ENCODE peak calls at places on chromosomes 12 and 14, in six cellular contexts. R is NAMALWA, D is RPMI7951, U is aorta, P is amygdala, W is AG09309. T is an unnamed sample.
A peak's percentile ranks its signal among the peaks of the same experiment; 100 is the strongest.

GRCh38 chr12:94146166-94146565 is 2.2 kb upstream of the PLXNC1 start:
- DNase-seq in R (no peak), D (no peak), U (no peak), P (no peak), W (no peak), T (no peak)

GRCh38 chr12:82299617-82300016 is 58.6 kb downstream of the CCDC59 start:
- DNase-seq in R (no peak), D (no peak), U (no peak), P (no peak), W (no peak), T (no peak)

GRCh38 chr12:50309950-50310349 is 26.6 kb upstream of the LIMA1 start:
- DNase-seq in R (no peak), D (no peak), U (no peak), P (no peak), W (no peak), T (no peak)

GRCh38 chr12:98402081-98402480 is 113.3 kb upstream of the TMPO start:
- DNase-seq in R (no peak), D (no peak), U (no peak), P (no peak), W (no peak), T (no peak)

GRCh38 chr14:23443881-23444280 is 8.4 kb upstream of the MYH7 start:
- DNase-seq in R (no peak), D (no peak), U (no peak), P (no peak), W (no peak), T (no peak)

GRCh38 chr12:8544295-8544694 is 3.6 kb upstream of the CLEC4E start:
- DNase-seq in R (peak; percentile 90), D (peak; percentile 41), U (peak; percentile 71), P (peak; percentile 37), W (peak; percentile 17), T (peak; percentile 59)

GRCh38 chr14:39368261-39368959 is 63.8 kb downstream of the FBXO33 start:
- DNase-seq in R (peak; percentile 32), D (peak; percentile 61), U (peak; percentile 54), P (peak; percentile 10), W (peak; percentile 45), T (no peak)

GRCh38 chr12:132277374-132277801 is 52.0 kb downstream of the GALNT9 start:
- DNase-seq in R (no peak), D (no peak), U (peak; percentile 17), P (no peak), W (no peak), T (no peak)

GRCh38 chr14:103607039-103607668 is 21.9 kb upstream of the KLC1 start:
- DNase-seq in R (peak; percentile 39), D (peak; percentile 97), U (peak; percentile 88), P (peak; percentile 57), W (peak; percentile 72), T (peak; percentile 69)

GRCh38 chr14:75736845-75737485 is 75.9 kb downstream of the TTLL5 start:
- DNase-seq in R (no peak), D (no peak), U (no peak), P (no peak), W (no peak), T (no peak)

GRCh38 chr12:2112401-2112800 is 59.6 kb downstream of the CACNA1C start:
- DNase-seq in R (no peak), D (no peak), U (peak; percentile 9), P (no peak), W (no peak), T (no peak)

GRCh38 chr12:30047499-30048262 is 263.9 kb upstream of the TMTC1 start:
- DNase-seq in R (no peak), D (peak; percentile 71), U (no peak), P (no peak), W (no peak), T (no peak)

GRCh38 chr14:49194067-49194466 is 392.1 kb downstream of the RPS29 start:
- DNase-seq in R (no peak), D (no peak), U (peak; percentile 54), P (no peak), W (no peak), T (no peak)

GRCh38 chr14:89279649-89280232 is 137.3 kb downstream of the FOXN3 start:
- DNase-seq in R (no peak), D (no peak), U (no peak), P (no peak), W (no peak), T (no peak)

GRCh38 chr14:89707086-89707485 is 247.4 kb downstream of the EFCAB11 start:
- DNase-seq in R (no peak), D (no peak), U (no peak), P (no peak), W (no peak), T (no peak)

GRCh38 chr14:100246809-100247428 is 8.0 kb downstream of the YY1 start:
- DNase-seq in R (peak; percentile 71), D (peak; percentile 49), U (no peak), P (no peak), W (no peak), T (no peak)

T was measured in CD8-positive, alpha-beta memory T cell.